ENCODE peak calls at places on chromosomes 6 and 20, in five cellular contexts. Q is Panc1, N is A549, K is T-helper 9 cell, C is iris pigment epithelial cell. V is an unnamed sample.

GRCh38 chr20:23640018-23640872 is 2.5 kb upstream of the CST3 start:
- DNase-seq in Q (no peak), N (no peak), K (no peak), C (no peak), V (no peak)

GRCh38 chr6:31180500-31180899 is 10.0 kb upstream of the POU5F1 start:
- DNase-seq in Q (no peak), N (no peak), K (no peak), C (peak), V (peak)

GRCh38 chr6:6885521-6886088 is 222.2 kb upstream of the RREB1 start:
- DNase-seq in Q (no peak), N (no peak), K (no peak), C (no peak), V (no peak)

GRCh38 chr6:164273491-164273890 is 859.0 kb downstream of the QKI start:
- DNase-seq in Q (no peak), N (no peak), K (no peak), C (no peak), V (no peak)

GRCh38 chr20:49345538-49345937 is 67.7 kb upstream of the ZNFX1 start:
- DNase-seq in Q (no peak), N (no peak), K (no peak), C (peak), V (no peak)

GRCh38 chr20:61886721-61887658 is 178.7 kb downstream of the TAF4 start:
- DNase-seq in Q (peak), N (peak), K (peak), C (peak), V (peak)

GRCh38 chr6:167719920-167720319 is 106.8 kb upstream of the AFDN start:
- DNase-seq in Q (no peak), N (no peak), K (no peak), C (no peak), V (no peak)

GRCh38 chr6:148745926-148746325 is 904 bp upstream of the UST start:
- DNase-seq in Q (no peak), N (no peak), K (no peak), C (no peak), V (no peak)

GRCh38 chr6:165233089-165233488 is 76.3 kb downstream of the C6orf118 start:
- DNase-seq in Q (no peak), N (no peak), K (no peak), C (no peak), V (no peak)

GRCh38 chr6:89834884-89835792 is 5.5 kb downstream of the CASP8AP2 start:
- DNase-seq in Q (no peak), N (no peak), K (no peak), C (peak), V (peak)